ENCODE peak calls at places on chromosomes 5 and 9, in four cellular contexts. V is stimulated activated CD4-positive, alpha-beta T cell treated with anti-CD3 and anti-CD28 coated beads, Interleukin-1b, Interleukin-23, amount 100 ng/mL, for 4 hours; A is NCI-H2107; U is naive thymus-derived CD4-positive, alpha-beta T cell. W is an unnamed sample.

GRCh38 chr9:107749787-107750444 is 260.3 kb upstream of the KLF4 start:
- DNase-seq in V (no peak), A (no peak), U (no peak), W (no peak)

GRCh38 chr5:158928405-158928804 is 171.3 kb downstream of the EBF1 start:
- DNase-seq in V (no peak), A (no peak), U (no peak), W (no peak)

GRCh38 chr9:96294146-96294545 is 7.8 kb downstream of the HSD17B3 start:
- DNase-seq in V (no peak), A (no peak), U (no peak), W (no peak)

GRCh38 chr5:42005561-42006153 is 80.6 kb downstream of the FBXO4 start:
- DNase-seq in V (no peak), A (no peak), U (no peak), W (no peak)

GRCh38 chr5:38069360-38069759 is 189.0 kb upstream of the EGFLAM start:
- DNase-seq in V (no peak), A (no peak), U (no peak), W (no peak)

GRCh38 chr9:109467936-109468335 is 30.2 kb downstream of the PTPN3 start:
- DNase-seq in V (no peak), A (no peak), U (no peak), W (peak; percentile 17)

GRCh38 chr5:18553269-18553668 is 919.0 kb downstream of the TAF11L14 start:
- DNase-seq in V (no peak), A (no peak), U (no peak), W (no peak)

GRCh38 chr5:32712463-32713395 is 1.6 kb downstream of the NPR3 start:
- DNase-seq in V (no peak), A (no peak), U (no peak), W (no peak)

GRCh38 chr9:78519786-78520185 is 222.9 kb downstream of the PSAT1 start:
- DNase-seq in V (no peak), A (no peak), U (no peak), W (no peak)

W was measured in NCI-H1930.